ENCODE peak calls at places on chromosomes 4 and X, in five cellular contexts. N is A549, X is heart left ventricle, V is HepG2, M is upper lobe of left lung. P is an unnamed sample.

GRCh38 chr4:108118505-108118904 is 50.2 kb downstream of the LEF1 start:
- ATAC-seq in M (no peak), X (no peak), V (peak; percentile 84), N (peak; percentile 74), P (no peak)

GRCh38 chr4:1022051-1022738 is 10.8 kb downstream of the FGFRL1 start:
- ATAC-seq in V (no peak), M (no peak), X (no peak), N (no peak), P (no peak)

GRCh38 chr4:143616771-143617170 is 83.7 kb downstream of the FREM3 start:
- ATAC-seq in X (no peak), V (no peak), N (no peak), M (no peak), P (no peak)

GRCh38 chr4:41882622-41883347 is 52.4 kb upstream of the TMEM33 start:
- ATAC-seq in V (no peak), X (peak; percentile 60), N (peak; percentile 93), M (peak; percentile 86), P (peak; percentile 71)

GRCh38 chr4:8407316-8407715 is 33.2 kb downstream of the ACOX3 start:
- ATAC-seq in X (no peak), M (no peak), N (no peak), V (no peak), P (no peak)

GRCh38 chr4:155690044-155690837 is 23.6 kb downstream of the GUCY1A1 start:
- ATAC-seq in V (no peak), N (no peak), M (peak; percentile 48), X (peak; percentile 70), P (peak; percentile 43)

GRCh38 chrX:129585691-129586090 is 45.6 kb downstream of the OCRL start:
- ATAC-seq in X (peak; percentile 88), M (no peak), V (peak; percentile 95), N (no peak), P (no peak)

GRCh38 chrX:11103751-11104150 is 7.4 kb upstream of the HCCS start:
- ATAC-seq in N (no peak), X (no peak), V (no peak), M (no peak), P (no peak)

GRCh38 chr4:54322817-54323417 is 93.8 kb downstream of the PDGFRA start:
- ATAC-seq in X (peak; percentile 47), M (peak; percentile 74), N (peak; percentile 96), V (peak; percentile 98), P (no peak)

GRCh38 chr4:73844806-73845205 is 8.3 kb upstream of the PF4V1 start:
- ATAC-seq in V (no peak), N (no peak), X (no peak), M (no peak), P (no peak)

GRCh38 chr4:42483426-42484379 is 86.4 kb downstream of the SHISA3 start:
- ATAC-seq in M (peak; percentile 46), V (no peak), N (no peak), X (no peak), P (peak; percentile 84)

GRCh38 chrX:114152130-114152529 is 431.8 kb upstream of the HTR2C start:
- ATAC-seq in V (no peak), M (no peak), X (no peak), N (peak; percentile 94), P (no peak)

GRCh38 chr4:183987987-183988392 is 82.9 kb downstream of the STOX2 start:
- ATAC-seq in V (peak; percentile 48), X (peak; percentile 92), M (peak; percentile 93), N (peak; percentile 96), P (peak; percentile 90)

GRCh38 chr4:751676-752075 is 46.0 kb downstream of the PCGF3 start:
- ATAC-seq in N (no peak), V (no peak), X (no peak), M (no peak), P (no peak)

GRCh38 chrX:48522291-48522690 is 683 bp downstream of the EBP start:
- ATAC-seq in V (peak; percentile 71), X (no peak), M (no peak), N (no peak), P (no peak)

GRCh38 chr4:57119054-57119651 is 9.0 kb upstream of the IGFBP7 start:
- ATAC-seq in N (peak; percentile 95), M (peak; percentile 94), X (peak; percentile 91), V (no peak), P (peak; percentile 97)

GRCh38 chrX:135484636-135485289 is 35.7 kb upstream of the INTS6L start:
- ATAC-seq in X (no peak), V (no peak), N (peak; percentile 43), M (peak; percentile 54), P (no peak)

GRCh38 chr4:80215449-80216052 is 18.2 kb downstream of the PRDM8 start:
- ATAC-seq in N (peak; percentile 33), V (no peak), X (no peak), M (peak; percentile 65), P (no peak)

GRCh38 chr4:94582517-94582916 is 130.8 kb downstream of the PDLIM5 start:
- ATAC-seq in V (no peak), M (no peak), X (no peak), N (no peak), P (no peak)

GRCh38 chr4:38177035-38177791 is 217.0 kb downstream of the PTTG2 start:
- ATAC-seq in V (no peak), X (no peak), M (peak; percentile 52), N (no peak), P (no peak)

GRCh38 chrX:105882581-105883275 is 60.4 kb downstream of the NRK start:
- ATAC-seq in V (no peak), X (no peak), N (no peak), M (no peak), P (no peak)

GRCh38 chrX:110219920-110220319 is 98.0 kb downstream of the AMMECR1 start:
- ATAC-seq in M (no peak), V (no peak), X (no peak), N (peak; percentile 86), P (no peak)

GRCh38 chr4:168853770-168854169 is 156.3 kb downstream of the CBR4 start:
- ATAC-seq in X (no peak), M (peak; percentile 49), V (no peak), N (no peak), P (no peak)

GRCh38 chr4:127788517-127788916 is 6.4 kb downstream of the HSPA4L start:
- ATAC-seq in M (no peak), N (peak; percentile 71), V (peak; percentile 97), X (no peak), P (no peak)

GRCh38 chrX:155755706-155756337 is 125.3 kb upstream of the VAMP7 start:
- ATAC-seq in X (peak; percentile 47), V (no peak), N (no peak), M (no peak), P (no peak)

GRCh38 chr4:19819737-19820136 is 432.0 kb upstream of the SLIT2 start:
- ATAC-seq in V (no peak), M (no peak), X (no peak), N (no peak), P (no peak)

GRCh38 chr4:87141428-87141827 is 79.0 kb downstream of the KLHL8 start:
- ATAC-seq in X (peak; percentile 32), N (no peak), M (peak; percentile 67), V (no peak), P (peak; percentile 58)

GRCh38 chr4:169634975-169635374 is 14.6 kb downstream of the CLCN3 start:
- ATAC-seq in N (no peak), X (no peak), V (no peak), M (no peak), P (no peak)

GRCh38 chrX:135498236-135498635 is 22.2 kb upstream of the INTS6L start:
- ATAC-seq in M (no peak), V (no peak), X (no peak), N (no peak), P (no peak)

GRCh38 chrX:101407748-101408529 is at the start of the genes GLA and HNRNPH2:
- ATAC-seq in N (peak; percentile 92), M (peak; percentile 98), V (peak; percentile 94), X (peak; percentile 99), P (peak; percentile 99)
- TF ChIP-seq POLR2A in N (peak; percentile 82), M (peak; percentile 81), V (peak; percentile 90), X (peak; percentile 33), P (peak; percentile 55)

DNA sequence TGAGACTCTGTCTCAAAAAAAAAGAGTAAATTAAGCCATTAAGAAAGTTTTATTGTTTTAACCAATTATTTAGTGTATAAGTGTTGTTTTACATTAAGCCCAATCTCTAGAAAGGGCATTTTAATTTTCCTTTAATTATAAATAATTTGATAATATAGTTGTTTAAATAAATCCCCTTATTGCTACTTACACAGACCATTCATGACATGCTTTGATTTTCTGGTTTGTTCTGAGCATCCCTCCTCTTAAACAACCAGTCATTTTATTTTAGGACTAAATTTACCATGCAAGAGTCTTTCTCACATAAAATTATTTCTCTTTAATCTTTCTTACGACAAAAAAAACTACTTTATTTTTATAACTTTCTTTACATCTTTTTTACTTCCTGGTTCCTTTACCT is 23.5 kb upstream of the PAGE5 start:
- ATAC-seq in M (no peak), X (no peak), N (no peak), V (no peak), P (no peak)
- H3K4me1 ChIP-seq in M (no peaks in the 10 kb centered on the region), X (no peaks in the 10 kb centered on the region), N (no peaks in the 10 kb centered on the region), V (no peaks in the 10 kb centered on the region), P (no peaks in the 10 kb centered on the region)

GRCh38 chr4:153223935-153224334 is 19.7 kb downstream of the TRIM2 start:
- ATAC-seq in V (no peak), N (no peak), M (peak; percentile 51), X (peak; percentile 24), P (peak; percentile 30)
- H3K4me3 ChIP-seq in V (peak overlapping the region; percentile 74), N (no peak overlapping the region), M (no peak overlapping the region), X (peak overlapping the region; percentile 76), P (peak overlapping the region; percentile 53)

GRCh38 chr4:114598191-114599121 is at the start of gene UGT8:
- ATAC-seq in X (no peak), V (no peak), N (peak; percentile 80), M (peak; percentile 64), P (peak; percentile 35)
- TF ChIP-seq POLR2A in X (no peak), V (no peak), N (no peak), M (no peak), P (no peak)

GRCh38 chr4:90118547-90119211 is 8.5 kb upstream of the CCSER1 start:
- ATAC-seq in X (no peak), M (no peak), N (no peak), V (no peak), P (no peak)

GRCh38 chr4:90120815-90121214 is 6.4 kb upstream of the CCSER1 start:
- ATAC-seq in V (no peak), M (no peak), N (no peak), X (no peak), P (no peak)

GRCh38 chr4:90126805-90127204 is 389 bp upstream of the CCSER1 start:
- ATAC-seq in V (no peak), X (no peak), N (no peak), M (no peak), P (no peak)

GRCh38 chr4:90120037-90120436 is 7.2 kb upstream of the CCSER1 start:
- ATAC-seq in V (no peak), M (no peak), X (no peak), N (no peak), P (no peak)

GRCh38 chr4:90121961-90122748 is 5.0 kb upstream of the CCSER1 start:
- ATAC-seq in M (no peak), X (no peak), N (no peak), V (no peak), P (no peak)
- H3K4me1 ChIP-seq in M (peaks cover 1% of the 10 kb centered on the region), X (no peaks in the 10 kb centered on the region), N (no peaks in the 10 kb centered on the region), V (no peaks in the 10 kb centered on the region), P (no peaks in the 10 kb centered on the region)

DNA sequence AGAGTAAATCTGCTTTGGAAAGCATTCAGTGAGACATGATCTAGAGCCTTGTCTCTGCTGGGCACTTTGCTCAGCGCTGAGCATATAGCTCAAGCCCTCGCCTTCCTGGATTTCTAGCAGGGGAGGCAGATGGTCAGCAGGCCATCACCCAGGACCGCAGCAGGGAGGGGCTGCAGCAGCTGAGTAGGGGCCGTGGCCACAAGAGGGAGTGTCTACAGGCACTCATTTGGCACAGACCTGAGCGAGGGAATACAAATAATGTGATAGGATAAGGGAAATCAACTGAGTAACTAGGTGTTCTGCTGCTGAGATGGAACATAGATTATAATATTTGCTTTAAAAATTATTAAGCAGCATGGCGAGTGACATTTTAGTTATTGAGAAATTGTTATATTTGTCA is 30.2 kb downstream of the OFD1 start:
- ATAC-seq in M (no peak), V (peak; percentile 79), N (peak; percentile 73), X (no peak), P (no peak)
- H3K4me3 ChIP-seq in M (no peak overlapping the region), V (no peak overlapping the region), N (no peak overlapping the region), X (no peak overlapping the region), P (no peak overlapping the region)